ENCODE peak calls at places on chromosomes 5 and 9, in six cellular contexts. P is upper lobe of left lung, J is ovary, L is Peyer's patch, S is HepG2, N is esophagus squamous epithelium. U is an unnamed sample.

GRCh38 chr9:76905984-76906861 is at the start of gene PRUNE2:
- DNase-seq in J (peak; percentile 80), S (no peak), L (no peak), N (no peak), P (peak; percentile 70), U (no peak)

GRCh38 chr5:306011-306805 is 15.3 kb upstream of the AHRR start:
- DNase-seq in L (no peak), J (no peak), S (no peak), N (no peak), P (peak; percentile 15), U (no peak)

GRCh38 chr9:137708590-137709284 is 89.9 kb downstream of the EHMT1 start:
- DNase-seq in L (no peak), P (no peak), S (no peak), J (no peak), N (no peak), U (no peak)

GRCh38 chr5:134510970-134511795 is 14.3 kb upstream of the JADE2 start:
- DNase-seq in L (no peak), N (no peak), J (no peak), P (peak; percentile 27), S (peak; percentile 65), U (no peak)

GRCh38 chr9:91483189-91483691 is 59.6 kb upstream of the NFIL3 start:
- DNase-seq in S (no peak), J (peak; percentile 31), P (no peak), N (no peak), L (no peak), U (no peak)

GRCh38 chr5:982377-983237 is 26.0 kb upstream of the NKD2 start:
- DNase-seq in S (no peak), P (no peak), N (no peak), J (peak; percentile 8), L (no peak), U (no peak)

GRCh38 chr9:121779381-121780117 is 128.1 kb downstream of the DAB2IP start:
- DNase-seq in P (no peak), S (no peak), N (no peak), J (no peak), L (no peak), U (peak; percentile 21)

GRCh38 chr5:36060516-36060885 is 6.2 kb downstream of the UGT3A2 start:
- DNase-seq in J (no peak), P (no peak), N (no peak), S (no peak), L (no peak), U (no peak)

GRCh38 chr9:126401107-126401506 is 74.5 kb downstream of the MVB12B start:
- DNase-seq in L (no peak), S (no peak), N (no peak), P (no peak), J (no peak), U (no peak)

GRCh38 chr9:132078369-132079356 is 1.0 kb downstream of the MED27 start:
- DNase-seq in S (no peak), L (peak; percentile 19), J (peak; percentile 43), P (peak; percentile 26), N (no peak), U (peak; percentile 17)

GRCh38 chr5:73363911-73364730 is 84.5 kb downstream of the FOXD1 start:
- DNase-seq in P (no peak), N (no peak), L (no peak), S (no peak), J (no peak), U (no peak)

GRCh38 chr9:12777149-12778010 is 2.6 kb downstream of the LURAP1L start:
- DNase-seq in P (no peak), S (no peak), J (no peak), L (no peak), N (no peak), U (no peak)

GRCh38 chr9:88388886-88389617 is 808 bp downstream of the SPIN1 start:
- DNase-seq in S (peak; percentile 66), J (peak; percentile 79), L (peak; percentile 29), N (no peak), P (peak; percentile 57), U (peak; percentile 21)

GRCh38 chr5:132471944-132472343 is 18.6 kb downstream of the IRF1 start:
- DNase-seq in P (peak; percentile 21), L (no peak), S (no peak), N (no peak), J (no peak), U (no peak)

GRCh38 chr5:160269017-160269416 is 39.7 kb downstream of the FABP6 start:
- DNase-seq in J (peak; percentile 79), L (peak; percentile 30), S (no peak), P (peak; percentile 97), N (peak; percentile 39), U (peak; percentile 75)

GRCh38 chr9:27726244-27727141 is 153.2 kb upstream of the C9orf72 start:
- DNase-seq in P (peak; percentile 47), S (peak; percentile 46), J (peak; percentile 44), L (no peak), N (no peak), U (no peak)

GRCh38 chr9:115367321-115367720 is 249.4 kb upstream of the TNC start:
- DNase-seq in S (no peak), P (no peak), L (no peak), J (no peak), N (no peak), U (no peak)
- H3K4me1 ChIP-seq in S (no peaks in the 10 kb centered on the region), P (no peaks in the 10 kb centered on the region), L (no peaks in the 10 kb centered on the region), J (no peaks in the 10 kb centered on the region), N (peaks cover 17% of the 10 kb centered on the region), U (no peaks in the 10 kb centered on the region)

DNA sequence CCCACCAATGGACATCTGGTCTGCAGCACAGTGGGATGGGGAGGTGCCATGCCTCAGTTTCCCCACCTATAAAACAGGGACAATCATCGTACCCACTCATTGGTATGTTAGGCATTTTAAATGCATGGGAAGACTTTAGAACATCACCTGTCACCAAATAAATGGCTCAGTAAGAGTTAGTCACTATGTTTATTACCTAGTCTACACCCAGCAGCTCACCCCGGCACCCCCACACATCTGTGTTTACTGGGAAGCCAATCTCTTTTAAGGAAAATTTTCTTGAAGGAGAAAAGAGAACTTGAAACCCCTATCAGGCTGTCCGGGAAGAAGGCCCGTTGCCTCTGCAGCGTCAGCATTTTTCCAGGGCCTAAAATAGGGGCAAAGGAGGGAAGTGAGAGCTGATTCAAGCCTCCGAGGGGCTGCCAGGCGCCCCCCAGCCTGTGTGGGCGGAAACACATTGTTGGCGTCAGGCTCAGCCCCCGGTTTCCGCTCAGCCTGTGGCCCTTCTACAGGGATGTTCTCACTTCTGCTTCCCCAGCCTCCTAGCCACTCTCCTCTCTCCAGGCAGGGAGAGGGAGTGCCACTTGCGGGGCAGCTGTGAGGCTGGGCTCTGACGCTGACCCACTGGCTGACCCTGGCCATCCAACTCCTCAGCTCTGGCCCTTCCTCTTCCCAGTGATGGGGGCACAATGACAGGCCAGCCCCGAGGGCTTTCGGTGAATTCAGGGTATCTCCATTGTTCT is 4.6 kb downstream of the CSF1R start:
- DNase-seq in J (peak; percentile 72), N (no peak), S (no peak), L (peak; percentile 54), P (peak; percentile 75), U (peak; percentile 25)
- TF ChIP-seq POLR2A in J (no peak), N (no peak), S (no peak), L (no peak), P (no peak), U (no peak)

GRCh38 chr5:68220260-68220659 is 4.7 kb downstream of the PIK3R1 start:
- DNase-seq in P (no peak), J (no peak), N (no peak), S (no peak), L (no peak), U (no peak)
- H3K4me1 ChIP-seq in P (peaks cover 30% of the 10 kb centered on the region), J (peaks cover 12% of the 10 kb centered on the region), N (peaks cover 73% of the 10 kb centered on the region), S (peaks cover 53% of the 10 kb centered on the region), L (no peaks in the 10 kb centered on the region), U (no peaks in the 10 kb centered on the region)

GRCh38 chr5:137466888-137467287 is 32.2 kb downstream of the SPOCK1 start:
- DNase-seq in S (no peak), N (no peak), P (peak; percentile 24), J (no peak), L (no peak), U (peak; percentile 20)
- TF ChIP-seq POLR2A in S (no peak), N (no peak), P (no peak), J (no peak), L (no peak), U (no peak)